ENCODE peak calls at places on chromosomes 16 and 17, in nine cellular contexts. D is hepatic stellate cell; X is PC-9; O is CD4-positive, CD25-positive, alpha-beta regulatory T cell; J is activated CD4-positive, alpha-beta T cell treated with anti-CD3 and anti-CD28 coated beads, Interleukin-2, amount 50 U/mL, for 1 hour; Z is NCI-H1105 treated with DMSO at 0.1 percent for 48 hours; G is sigmoid colon; M is erythroblast; L is RWPE1. W is an unnamed sample.
A peak's percentile ranks its signal among the peaks of the same experiment; 100 is the strongest.

GRCh38 chr16:28112908-28113307 is 49.4 kb upstream of the GSG1L start:
- DNase-seq in O (no peak), L (no peak), D (no peak), M (no peak), J (no peak), X (no peak), Z (no peak), G (no peak), W (no peak)

GRCh38 chr16:12132850-12133249 is 156.3 kb downstream of the SNX29 start:
- DNase-seq in J (no peak), G (no peak), L (no peak), M (no peak), O (no peak), D (no peak), X (no peak), Z (no peak), W (no peak)

GRCh38 chr16:65306313-65306712 is 184.4 kb upstream of the CDH11 start:
- DNase-seq in Z (no peak), M (no peak), L (no peak), X (no peak), J (no peak), G (no peak), D (no peak), O (no peak), W (no peak)

GRCh38 chr17:77881545-77881944 is 77.0 kb upstream of the TNRC6C start:
- DNase-seq in G (peak; percentile 91), X (no peak), O (peak; percentile 90), D (peak; percentile 76), M (peak; percentile 19), J (peak; percentile 60), Z (no peak), L (no peak), W (peak; percentile 87)

GRCh38 chr17:75808905-75809621 is 24.5 kb downstream of the UNK start:
- DNase-seq in O (no peak), Z (no peak), X (no peak), J (no peak), D (peak; percentile 74), M (no peak), G (peak; percentile 88), L (peak; percentile 31), W (no peak)

GRCh38 chr17:8745586-8746500 is 1.2 kb upstream of the CCDC42 start:
- DNase-seq in X (no peak), D (peak; percentile 79), L (peak; percentile 59), J (peak; percentile 75), M (peak; percentile 81), O (peak; percentile 68), G (peak; percentile 83), Z (peak; percentile 59), W (peak; percentile 87)

GRCh38 chr17:1035546-1036170 is 38.7 kb downstream of the TIMM22 start:
- DNase-seq in G (no peak), Z (no peak), J (no peak), L (no peak), M (no peak), O (no peak), X (no peak), D (no peak), W (no peak)

GRCh38 chr17:81303385-81303784 is 8.3 kb upstream of the SLC38A10 start:
- DNase-seq in L (no peak), M (no peak), X (no peak), D (no peak), G (no peak), J (no peak), Z (no peak), O (no peak), W (no peak)

GRCh38 chr16:84867696-84868095 is 47.9 kb downstream of the CRISPLD2 start:
- DNase-seq in O (no peak), J (no peak), G (no peak), D (no peak), M (no peak), L (no peak), Z (no peak), X (no peak), W (no peak)

GRCh38 chr16:31344712-31345111 is 10.3 kb upstream of the ITGAX start:
- DNase-seq in G (no peak), D (no peak), X (no peak), O (no peak), M (no peak), Z (no peak), L (no peak), J (no peak), W (no peak)

GRCh38 chr17:6098050-6098449 is 27.9 kb downstream of the WSCD1 start:
- DNase-seq in G (peak; percentile 27), M (no peak), Z (peak; percentile 72), J (no peak), L (no peak), X (no peak), O (no peak), D (no peak), W (peak; percentile 20)

GRCh38 chr16:21257284-21257683 is 20.8 kb downstream of the CRYM start:
- DNase-seq in Z (no peak), D (no peak), X (no peak), O (no peak), L (no peak), G (no peak), M (no peak), J (no peak), W (no peak)

GRCh38 chr17:68527314-68527713 is 15.1 kb downstream of the PRKAR1A start:
- DNase-seq in M (no peak), D (no peak), O (no peak), J (no peak), G (no peak), L (no peak), Z (no peak), X (no peak), W (no peak)

GRCh38 chr17:7438050-7438614 is 1.2 kb upstream of the FGF11 start:
- DNase-seq in X (no peak), L (no peak), D (no peak), Z (no peak), O (peak; percentile 39), J (peak; percentile 57), M (peak; percentile 28), G (no peak), W (peak; percentile 88)

GRCh38 chr17:36827056-36827455 is 110.2 kb upstream of the LHX1 start:
- DNase-seq in G (no peak), X (no peak), O (no peak), J (no peak), L (no peak), Z (no peak), M (no peak), D (no peak), W (no peak)

GRCh38 chr17:16286009-16286946 is 67.0 kb downstream of the CENPV start:
- DNase-seq in D (peak; percentile 91), J (peak; percentile 68), Z (no peak), M (peak; percentile 93), O (peak; percentile 94), X (peak; percentile 94), G (peak; percentile 93), L (peak; percentile 95), W (peak; percentile 88)

GRCh38 chr17:40915199-40915661 is 22.2 kb downstream of the KRT23 start:
- DNase-seq in Z (no peak), G (no peak), D (peak; percentile 73), X (peak; percentile 99), L (peak; percentile 90), J (no peak), M (no peak), O (no peak), W (no peak)

GRCh38 chr17:77790143-77790829 is 168.2 kb upstream of the TNRC6C start:
- DNase-seq in G (no peak), M (no peak), D (no peak), Z (no peak), J (no peak), X (no peak), O (no peak), L (no peak), W (no peak)

GRCh38 chr17:36105718-36106117 is 2.1 kb downstream of the CCL4 start:
- DNase-seq in Z (no peak), O (no peak), L (no peak), X (no peak), J (no peak), G (no peak), D (no peak), M (no peak), W (no peak)

GRCh38 chr16:4323845-4324478 is 8.1 kb downstream of the GLIS2 start:
- DNase-seq in X (no peak), J (no peak), Z (no peak), M (no peak), O (no peak), G (peak; percentile 89), D (peak; percentile 95), L (no peak), W (peak; percentile 81)

GRCh38 chr16:85553436-85554113 is 59.5 kb upstream of the GSE1 start:
- DNase-seq in D (peak; percentile 64), G (no peak), L (peak; percentile 42), Z (peak; percentile 65), X (peak; percentile 69), J (peak; percentile 35), M (peak; percentile 85), O (peak; percentile 63), W (peak; percentile 89)

GRCh38 chr17:57979076-57979475 is 9.0 kb downstream of the VEZF1 start:
- DNase-seq in O (no peak), X (peak; percentile 10), D (no peak), L (no peak), Z (no peak), M (no peak), G (no peak), J (no peak), W (no peak)

GRCh38 chr17:58276423-58276822 is 4.3 kb downstream of the MPO start:
- DNase-seq in L (no peak), X (no peak), M (no peak), G (no peak), Z (no peak), D (no peak), O (no peak), J (no peak), W (no peak)

GRCh38 chr16:82758406-82758805 is 131.6 kb downstream of the CDH13 start:
- DNase-seq in O (no peak), D (no peak), Z (no peak), G (no peak), X (no peak), M (no peak), J (no peak), L (no peak), W (no peak)

GRCh38 chr16:26824469-26824868 is 242.3 kb upstream of the C16orf82 start:
- DNase-seq in O (no peak), J (no peak), M (no peak), Z (no peak), X (no peak), L (no peak), D (no peak), G (no peak), W (no peak)

GRCh38 chr16:14155572-14156213 is 84.6 kb downstream of the MRTFB start:
- DNase-seq in X (no peak), J (no peak), Z (no peak), L (no peak), G (no peak), M (no peak), D (no peak), O (no peak), W (no peak)

GRCh38 chr17:58059141-58059540 is 24.1 kb upstream of the DYNLL2 start:
- DNase-seq in G (no peak), L (no peak), X (no peak), J (no peak), O (no peak), M (no peak), D (no peak), Z (peak; percentile 21), W (no peak)

W was measured in upper lobe of right lung.